ENCODE peak calls at places on chromosomes 4 and X, in four cellular contexts. V, T, L and F are unnamed samples.

GRCh38 chr4:62394751-62395150 is 1194.6 kb downstream of the ADGRL3 start:
- DNase-seq in V (no peak), T (no peak), L (no peak), F (no peak)

GRCh38 chr4:172648471-172648870 is 520.1 kb upstream of the GALNT7 start:
- DNase-seq in V (no peak), T (no peak), L (no peak), F (no peak)

GRCh38 chrX:77085372-77085771 is 361.8 kb upstream of the FGF16 start:
- DNase-seq in V (no peak), T (no peak), L (no peak), F (no peak)

GRCh38 chrX:96480081-96480480 is 204.6 kb upstream of the DIAPH2 start:
- DNase-seq in V (no peak), T (no peak), L (peak), F (no peak)

GRCh38 chr4:105306158-105306781 is 159.6 kb downstream of the TET2 start:
- DNase-seq in V (peak), T (no peak), L (no peak), F (no peak)

GRCh38 chr4:151933122-151933827 is 172.5 kb upstream of the GATB start:
- DNase-seq in V (no peak), T (no peak), L (no peak), F (no peak)

GRCh38 chr4:98771959-98772619 is 113.7 kb upstream of the TSPAN5 start:
- DNase-seq in V (no peak), T (no peak), L (no peak), F (no peak)

GRCh38 chrX:20968996-20969395 is 405.2 kb upstream of the CNKSR2 start:
- DNase-seq in V (no peak), T (no peak), L (no peak), F (no peak)

GRCh38 chr4:141290771-141291170 is 70.1 kb downstream of the ZNF330 start:
- DNase-seq in V (no peak), T (no peak), L (no peak), F (no peak)

GRCh38 chr4:103002551-103002950 is 17.0 kb downstream of the SLC9B1 start:
- DNase-seq in V (no peak), T (peak), L (peak), F (no peak)

GRCh38 chr4:121785479-121785878 is 15.6 kb upstream of the EXOSC9 start:
- DNase-seq in V (no peak), T (no peak), L (peak), F (peak)

GRCh38 chr4:71487324-71487677 is 148.5 kb downstream of the SLC4A4 start:
- DNase-seq in V (no peak), T (peak), L (no peak), F (no peak)

GRCh38 chr4:90103991-90104390 is 23.2 kb upstream of the CCSER1 start:
- DNase-seq in V (no peak), T (no peak), L (no peak), F (no peak)

GRCh38 chr4:3128058-3128457 is 53.6 kb downstream of the HTT start:
- DNase-seq in V (no peak), T (no peak), L (no peak), F (no peak)

GRCh38 chr4:113383111-113383785 is 333.8 kb downstream of the ANK2 start:
- DNase-seq in V (no peak), T (no peak), L (peak), F (no peak)

GRCh38 chr4:77795339-77795738 is 23.8 kb downstream of the CNOT6L start:
- DNase-seq in V (no peak), T (no peak), L (no peak), F (no peak)

GRCh38 chr4:177001271-177002175 is 208.8 kb upstream of the VEGFC start:
- DNase-seq in V (no peak), T (no peak), L (peak), F (no peak)

GRCh38 chrX:38166478-38167083 is 54.1 kb downstream of the SRPX start:
- DNase-seq in V (no peak), T (peak), L (peak), F (no peak)

GRCh38 chr4:123386608-123387007 is 10.0 kb upstream of the SPRY1 start:
- DNase-seq in V (no peak), T (no peak), L (no peak), F (no peak)

GRCh38 chrX:46831620-46832327 is 5.1 kb upstream of the RP2 start:
- DNase-seq in V (no peak), T (no peak), L (peak), F (no peak)

GRCh38 chrX:80792205-80792604 is 17.5 kb downstream of the BRWD3 start:
- DNase-seq in V (no peak), T (no peak), L (peak), F (no peak)

GRCh38 chrX:22095306-22095705 is 63.2 kb downstream of the PHEX start:
- DNase-seq in V (no peak), T (peak), L (peak), F (no peak)